ENCODE peak calls at places on chromosome 2, in seven cellular contexts. O is activated CD8-positive, alpha-beta T cell treated with anti-CD3 and anti-CD28 coated beads for 36 hours; A is breast epithelium; Y is memory B cell; T is neural crest cell; I is progenitor cell of endocrine pancreas; G is right cardiac atrium. J is an unnamed sample.

GRCh38 chr2:177658309-177658708 is 265.7 kb downstream of the AGPS start:
- DNase-seq in T (no peak), A (no peak), G (no peak), I (no peak), O (no peak), Y (no peak), J (no peak)

GRCh38 chr2:12270876-12271588 is 445.7 kb upstream of the TRIB2 start:
- DNase-seq in A (no peak), I (no peak), T (no peak), G (no peak), O (peak), Y (no peak), J (no peak)

GRCh38 chr2:166017208-166017607 is 63.6 kb upstream of the TTC21B start:
- DNase-seq in G (no peak), T (no peak), I (no peak), O (no peak), A (no peak), Y (no peak), J (no peak)

GRCh38 chr2:96887419-96888081 is 17.7 kb upstream of the SEMA4C start:
- DNase-seq in T (no peak), A (no peak), I (no peak), G (peak), O (no peak), Y (no peak), J (no peak)

GRCh38 chr2:102107741-102108070 is 34.8 kb upstream of the IL1R1 start:
- DNase-seq in G (no peak), Y (no peak), T (no peak), O (no peak), A (no peak), I (no peak), J (no peak)

GRCh38 chr2:200525882-200526651 is at the start of gene SGO2:
- DNase-seq in T (peak), Y (peak), G (peak), O (peak), I (peak), A (peak), J (peak)

GRCh38 chr2:227657204-227657845 is 9.3 kb upstream of the SCYGR5 start:
- DNase-seq in A (no peak), O (no peak), Y (no peak), T (no peak), G (no peak), I (no peak), J (no peak)

GRCh38 chr2:129896226-129897100 is 83.0 kb upstream of the RAB6C start:
- DNase-seq in A (no peak), O (no peak), I (no peak), Y (no peak), T (no peak), G (no peak), J (peak)

GRCh38 chr2:88959480-88960204 is 268.2 kb downstream of the RPIA start:
- DNase-seq in O (no peak), A (no peak), T (no peak), I (no peak), G (no peak), Y (no peak), J (no peak)

GRCh38 chr2:198545411-198545810 is 741.0 kb downstream of the PLCL1 start:
- DNase-seq in I (no peak), A (no peak), Y (no peak), G (no peak), O (no peak), T (no peak), J (no peak)

GRCh38 chr2:127094509-127095366 is 12.2 kb downstream of the BIN1 start:
- DNase-seq in A (no peak), I (no peak), G (peak), T (no peak), Y (no peak), O (no peak), J (no peak)

GRCh38 chr2:235955664-235956063 is 212.5 kb downstream of the GBX2 start:
- DNase-seq in G (no peak), O (no peak), A (no peak), I (no peak), Y (no peak), T (no peak), J (no peak)

GRCh38 chr2:141142025-141142424 is 988.8 kb downstream of the LRP1B start:
- DNase-seq in T (no peak), G (no peak), I (no peak), O (no peak), A (no peak), Y (no peak), J (no peak)

GRCh38 chr2:201171259-201171814 is 11.6 kb upstream of the CASP10 start:
- DNase-seq in G (no peak), Y (no peak), A (no peak), O (no peak), I (no peak), T (no peak), J (no peak)

GRCh38 chr2:132550945-132551344 is 119.1 kb downstream of the LYPD1 start:
- DNase-seq in A (no peak), T (no peak), Y (no peak), O (no peak), G (no peak), I (no peak), J (no peak)

GRCh38 chr2:17245921-17246320 is 272.3 kb downstream of the RAD51AP2 start:
- DNase-seq in G (no peak), O (no peak), A (no peak), Y (no peak), T (no peak), I (no peak), J (no peak)

GRCh38 chr2:165239230-165239629 is at the start of gene SCN2A:
- DNase-seq in T (peak), O (no peak), G (no peak), Y (peak), A (no peak), I (no peak), J (no peak)

GRCh38 chr2:128640847-128641360 is 322.2 kb upstream of the HS6ST1 start:
- DNase-seq in I (peak), G (no peak), Y (no peak), O (no peak), A (peak), T (no peak), J (no peak)

GRCh38 chr2:179440642-179441251 is 176.1 kb upstream of the SESTD1 start:
- DNase-seq in Y (peak), O (no peak), I (no peak), G (no peak), A (no peak), T (no peak), J (no peak)

GRCh38 chr2:158748925-158749590 is 46.1 kb upstream of the DAPL1 start:
- DNase-seq in A (no peak), I (no peak), G (peak), Y (no peak), O (no peak), T (no peak), J (no peak)

GRCh38 chr2:150234787-150235512 is 252.5 kb downstream of the RND3 start:
- DNase-seq in G (no peak), A (no peak), I (no peak), Y (no peak), O (no peak), T (no peak), J (no peak)

J was measured in ascending aorta.